ENCODE peak calls at places on chromosomes 6 and 20, in eight cellular contexts. One of them, this sample, is unnamed.

GRCh38 chr6:26232950-26233607 is 131.9 kb upstream of the BTN3A2 start:
- DNase-seq in stimulated activated CD8-positive, alpha-beta memory T cell treated with anti-CD3 and anti-CD28 coated beads, Interleukin-4, amount 100 ng/mL, for 1 hour: no peak
- DNase-seq in activated CD8-positive, alpha-beta memory T cell treated with anti-CD3 and anti-CD28 coated beads for 24 hours: peak
- DNase-seq in activated CD4-positive, alpha-beta T cell treated with anti-CD3 and anti-CD28 coated beads, Interleukin-2, amount 50 U/mL, for 4 hours: no peak
- DNase-seq in RKO: no peak
- DNase-seq in mesendoderm: no peak
- DNase-seq in EL: peak
- DNase-seq in HFFc6: peak
- DNase-seq in this sample: no peak

GRCh38 chr6:44495036-44495901 is 107.8 kb downstream of the CDC5L start:
- DNase-seq in HFFc6: no peak
- DNase-seq in RKO: no peak
- DNase-seq in activated CD4-positive, alpha-beta T cell treated with anti-CD3 and anti-CD28 coated beads, Interleukin-2, amount 50 U/mL, for 4 hours: no peak
- DNase-seq in activated CD8-positive, alpha-beta memory T cell treated with anti-CD3 and anti-CD28 coated beads for 24 hours: peak
- DNase-seq in mesendoderm: no peak
- DNase-seq in stimulated activated CD8-positive, alpha-beta memory T cell treated with anti-CD3 and anti-CD28 coated beads, Interleukin-4, amount 100 ng/mL, for 1 hour: no peak
- DNase-seq in EL: no peak
- DNase-seq in this sample: no peak

GRCh38 chr6:160030103-160030502 is 61.2 kb downstream of the IGF2R start:
- DNase-seq in EL: peak
- DNase-seq in HFFc6: peak
- DNase-seq in RKO: no peak
- DNase-seq in activated CD8-positive, alpha-beta memory T cell treated with anti-CD3 and anti-CD28 coated beads for 24 hours: no peak
- DNase-seq in activated CD4-positive, alpha-beta T cell treated with anti-CD3 and anti-CD28 coated beads, Interleukin-2, amount 50 U/mL, for 4 hours: no peak
- DNase-seq in mesendoderm: peak
- DNase-seq in stimulated activated CD8-positive, alpha-beta memory T cell treated with anti-CD3 and anti-CD28 coated beads, Interleukin-4, amount 100 ng/mL, for 1 hour: no peak
- DNase-seq in this sample: peak

GRCh38 chr20:41394931-41395668 is 28.5 kb upstream of the EMILIN3 start:
- DNase-seq in activated CD4-positive, alpha-beta T cell treated with anti-CD3 and anti-CD28 coated beads, Interleukin-2, amount 50 U/mL, for 4 hours: no peak
- DNase-seq in stimulated activated CD8-positive, alpha-beta memory T cell treated with anti-CD3 and anti-CD28 coated beads, Interleukin-4, amount 100 ng/mL, for 1 hour: no peak
- DNase-seq in EL: no peak
- DNase-seq in activated CD8-positive, alpha-beta memory T cell treated with anti-CD3 and anti-CD28 coated beads for 24 hours: no peak
- DNase-seq in RKO: no peak
- DNase-seq in HFFc6: no peak
- DNase-seq in mesendoderm: no peak
- DNase-seq in this sample: no peak

GRCh38 chr20:49914310-49915117 is 815 bp downstream of the SPATA2 start:
- DNase-seq in activated CD8-positive, alpha-beta memory T cell treated with anti-CD3 and anti-CD28 coated beads for 24 hours: peak
- DNase-seq in RKO: peak
- DNase-seq in HFFc6: peak
- DNase-seq in stimulated activated CD8-positive, alpha-beta memory T cell treated with anti-CD3 and anti-CD28 coated beads, Interleukin-4, amount 100 ng/mL, for 1 hour: no peak
- DNase-seq in EL: peak
- DNase-seq in activated CD4-positive, alpha-beta T cell treated with anti-CD3 and anti-CD28 coated beads, Interleukin-2, amount 50 U/mL, for 4 hours: no peak
- DNase-seq in mesendoderm: peak
- DNase-seq in this sample: peak

GRCh38 chr20:58567437-58567836 is 52.2 kb upstream of the APCDD1L start:
- DNase-seq in HFFc6: no peak
- DNase-seq in activated CD8-positive, alpha-beta memory T cell treated with anti-CD3 and anti-CD28 coated beads for 24 hours: no peak
- DNase-seq in stimulated activated CD8-positive, alpha-beta memory T cell treated with anti-CD3 and anti-CD28 coated beads, Interleukin-4, amount 100 ng/mL, for 1 hour: no peak
- DNase-seq in activated CD4-positive, alpha-beta T cell treated with anti-CD3 and anti-CD28 coated beads, Interleukin-2, amount 50 U/mL, for 4 hours: no peak
- DNase-seq in EL: no peak
- DNase-seq in mesendoderm: no peak
- DNase-seq in RKO: no peak
- DNase-seq in this sample: no peak

GRCh38 chr20:7015257-7015656 is 247.8 kb downstream of the BMP2 start:
- DNase-seq in RKO: no peak
- DNase-seq in stimulated activated CD8-positive, alpha-beta memory T cell treated with anti-CD3 and anti-CD28 coated beads, Interleukin-4, amount 100 ng/mL, for 1 hour: no peak
- DNase-seq in mesendoderm: no peak
- DNase-seq in activated CD4-positive, alpha-beta T cell treated with anti-CD3 and anti-CD28 coated beads, Interleukin-2, amount 50 U/mL, for 4 hours: no peak
- DNase-seq in EL: no peak
- DNase-seq in activated CD8-positive, alpha-beta memory T cell treated with anti-CD3 and anti-CD28 coated beads for 24 hours: no peak
- DNase-seq in HFFc6: no peak
- DNase-seq in this sample: no peak

GRCh38 chr6:82878812-82879211 is 186.8 kb downstream of the UBE3D start:
- DNase-seq in HFFc6: no peak
- DNase-seq in RKO: no peak
- DNase-seq in activated CD8-positive, alpha-beta memory T cell treated with anti-CD3 and anti-CD28 coated beads for 24 hours: no peak
- DNase-seq in activated CD4-positive, alpha-beta T cell treated with anti-CD3 and anti-CD28 coated beads, Interleukin-2, amount 50 U/mL, for 4 hours: no peak
- DNase-seq in mesendoderm: no peak
- DNase-seq in stimulated activated CD8-positive, alpha-beta memory T cell treated with anti-CD3 and anti-CD28 coated beads, Interleukin-4, amount 100 ng/mL, for 1 hour: no peak
- DNase-seq in EL: peak
- DNase-seq in this sample: no peak

GRCh38 chr6:20444786-20445271 is 43.1 kb downstream of the E2F3 start:
- DNase-seq in EL: peak
- DNase-seq in RKO: no peak
- DNase-seq in HFFc6: no peak
- DNase-seq in mesendoderm: no peak
- DNase-seq in stimulated activated CD8-positive, alpha-beta memory T cell treated with anti-CD3 and anti-CD28 coated beads, Interleukin-4, amount 100 ng/mL, for 1 hour: no peak
- DNase-seq in activated CD4-positive, alpha-beta T cell treated with anti-CD3 and anti-CD28 coated beads, Interleukin-2, amount 50 U/mL, for 4 hours: no peak
- DNase-seq in activated CD8-positive, alpha-beta memory T cell treated with anti-CD3 and anti-CD28 coated beads for 24 hours: no peak
- DNase-seq in this sample: no peak

This sample was measured in H7.